ENCODE peak calls at places on chromosomes 2 and 18, in ten cellular contexts. C is tibial nerve, W is GOT3, I is NCI-H1048, M is K562, B is renal cortical epithelial cell, X is cardiac fibroblast, V is WTC11, E is activated gamma-delta T cell treated with Interleukin-2 at 50 U/mL for 16 hours, O is iris pigment epithelial cell. F is an unnamed sample.

GRCh38 chr2:160868891-160869290 is 291.3 kb upstream of the TANK start:
- DNase-seq in C (no peak), W (no peak), I (no peak), M (no peak), B (no peak), X (peak), V (no peak), E (no peak), O (peak), F (no peak)

GRCh38 chr2:88442501-88442900 is 10.0 kb downstream of the FOXI3 start:
- DNase-seq in C (no peak), W (no peak), I (no peak), M (no peak), B (no peak), X (no peak), V (no peak), E (no peak), O (no peak), F (no peak)

GRCh38 chr2:226915846-226916360 is 80.0 kb downstream of the RHBDD1 start:
- DNase-seq in C (no peak), W (no peak), I (no peak), M (no peak), B (peak), X (peak), V (no peak), E (no peak), O (peak), F (peak)

GRCh38 chr2:104849618-104850097 is 4.3 kb upstream of the POU3F3 start:
- DNase-seq in C (no peak), W (no peak), I (no peak), M (peak), B (peak), X (peak), V (peak), E (peak), O (peak), F (peak)

GRCh38 chr18:78822171-78822570 is 157.4 kb upstream of the SALL3 start:
- DNase-seq in C (no peak), W (no peak), I (no peak), M (no peak), B (no peak), X (no peak), V (no peak), E (no peak), O (no peak), F (no peak)

GRCh38 chr2:200471928-200472645 is 37.8 kb downstream of the KCTD18 start:
- DNase-seq in C (no peak), W (no peak), I (no peak), M (no peak), B (no peak), X (no peak), V (no peak), E (no peak), O (no peak), F (no peak)

GRCh38 chr2:82993631-82994030 is 1465.4 kb downstream of the SUCLG1 start:
- DNase-seq in C (no peak), W (no peak), I (no peak), M (no peak), B (peak), X (no peak), V (no peak), E (no peak), O (peak), F (no peak)

GRCh38 chr2:168613510-168613909 is 157.4 kb downstream of the CERS6 start:
- DNase-seq in C (no peak), W (no peak), I (no peak), M (no peak), B (no peak), X (no peak), V (no peak), E (no peak), O (no peak), F (no peak)

GRCh38 chr2:230868151-230868946 is 3.6 kb downstream of the ITM2C start:
- DNase-seq in C (no peak), W (no peak), I (no peak), M (no peak), B (no peak), X (no peak), V (peak), E (no peak), O (no peak), F (peak)

GRCh38 chr2:200296118-200296517 is 10.4 kb upstream of the SPATS2L start:
- DNase-seq in C (no peak), W (no peak), I (no peak), M (no peak), B (no peak), X (no peak), V (no peak), E (no peak), O (no peak), F (peak)

F was measured in cardiac muscle cell.